ENCODE peak calls at places on chromosome 15, in ten cellular contexts. One of them, this sample, is unnamed. For H3K4me1, the result is how much of the 10 kb centered on the place peaks cover.

GRCh38 chr15:88331291-88331690 is 74.8 kb upstream of the NTRK3 start:
- DNase-seq in Panc1: peak
- DNase-seq in mammary epithelial cell: peak
- DNase-seq in right atrium auricular region: no peak
- DNase-seq in left ventricle myocardium inferior: no peak
- DNase-seq in neural progenitor cell: peak
- DNase-seq in HepG2: peak
- DNase-seq in fibroblast of lung: peak
- DNase-seq in right lobe of liver: no peak
- DNase-seq in psoas muscle: peak
- DNase-seq in this sample: no peak

GRCh38 chr15:31480356-31481058 is 153.9 kb downstream of the KLF13 start:
- DNase-seq in fibroblast of lung: no peak
- DNase-seq in right atrium auricular region: no peak
- DNase-seq in right lobe of liver: no peak
- DNase-seq in psoas muscle: no peak
- DNase-seq in neural progenitor cell: no peak
- DNase-seq in mammary epithelial cell: no peak
- DNase-seq in left ventricle myocardium inferior: no peak
- DNase-seq in HepG2: no peak
- DNase-seq in Panc1: no peak
- DNase-seq in this sample: peak

GRCh38 chr15:66740802-66741201 is 38.8 kb downstream of the SMAD6 start:
- DNase-seq in fibroblast of lung: peak
- DNase-seq in right lobe of liver: peak
- DNase-seq in HepG2: no peak
- DNase-seq in psoas muscle: peak
- DNase-seq in neural progenitor cell: no peak
- DNase-seq in mammary epithelial cell: no peak
- DNase-seq in left ventricle myocardium inferior: peak
- DNase-seq in right atrium auricular region: no peak
- DNase-seq in Panc1: no peak
- DNase-seq in this sample: peak

GRCh38 chr15:38148476-38148875 is 104.2 kb upstream of the SPRED1 start:
- DNase-seq in right lobe of liver: no peak
- DNase-seq in mammary epithelial cell: no peak
- DNase-seq in HepG2: no peak
- DNase-seq in neural progenitor cell: no peak
- DNase-seq in left ventricle myocardium inferior: no peak
- DNase-seq in fibroblast of lung: peak
- DNase-seq in right atrium auricular region: no peak
- DNase-seq in Panc1: no peak
- DNase-seq in psoas muscle: no peak
- DNase-seq in this sample: no peak

GRCh38 chr15:35206060-35206675 is 121.1 kb upstream of the NANOGP8 start:
- DNase-seq in right atrium auricular region: no peak
- DNase-seq in right lobe of liver: no peak
- DNase-seq in HepG2: peak
- DNase-seq in Panc1: peak
- DNase-seq in left ventricle myocardium inferior: no peak
- DNase-seq in mammary epithelial cell: peak
- DNase-seq in fibroblast of lung: peak
- DNase-seq in psoas muscle: no peak
- DNase-seq in neural progenitor cell: peak
- DNase-seq in this sample: no peak

GRCh38 chr15:64558460-64559179 is 98.2 kb downstream of the ZNF609 start:
- DNase-seq in right lobe of liver: no peak
- DNase-seq in psoas muscle: no peak
- DNase-seq in neural progenitor cell: no peak
- DNase-seq in fibroblast of lung: no peak
- DNase-seq in Panc1: no peak
- DNase-seq in left ventricle myocardium inferior: no peak
- DNase-seq in mammary epithelial cell: no peak
- DNase-seq in right atrium auricular region: no peak
- DNase-seq in HepG2: no peak
- DNase-seq in this sample: no peak

GRCh38 chr15:101459579-101460300 is 29.8 kb downstream of the PCSK6 start:
- DNase-seq in fibroblast of lung: no peak
- DNase-seq in psoas muscle: no peak
- DNase-seq in neural progenitor cell: no peak
- DNase-seq in left ventricle myocardium inferior: no peak
- DNase-seq in right lobe of liver: no peak
- DNase-seq in Panc1: no peak
- DNase-seq in right atrium auricular region: no peak
- DNase-seq in HepG2: no peak
- DNase-seq in mammary epithelial cell: no peak
- DNase-seq in this sample: no peak

GRCh38 chr15:35066094-35066493 is 19.0 kb downstream of the NANOGP8 start:
- DNase-seq in mammary epithelial cell: no peak
- DNase-seq in right atrium auricular region: no peak
- DNase-seq in Panc1: no peak
- DNase-seq in left ventricle myocardium inferior: no peak
- DNase-seq in HepG2: no peak
- DNase-seq in psoas muscle: no peak
- DNase-seq in neural progenitor cell: no peak
- DNase-seq in right lobe of liver: no peak
- DNase-seq in fibroblast of lung: no peak
- DNase-seq in this sample: no peak

GRCh38 chr15:62625421-62626033 is 417.0 kb upstream of the TPM1 start:
- DNase-seq in mammary epithelial cell: no peak
- DNase-seq in Panc1: no peak
- DNase-seq in HepG2: no peak
- DNase-seq in left ventricle myocardium inferior: no peak
- DNase-seq in psoas muscle: no peak
- DNase-seq in right atrium auricular region: no peak
- DNase-seq in right lobe of liver: no peak
- DNase-seq in fibroblast of lung: peak
- DNase-seq in neural progenitor cell: no peak
- DNase-seq in this sample: no peak

GRCh38 chr15:100705065-100705464 is 102.7 kb downstream of the ASB7 start:
- DNase-seq in HepG2: no peak
- DNase-seq in mammary epithelial cell: no peak
- DNase-seq in fibroblast of lung: no peak
- DNase-seq in Panc1: no peak
- DNase-seq in neural progenitor cell: no peak
- DNase-seq in right lobe of liver: no peak
- DNase-seq in psoas muscle: no peak
- DNase-seq in right atrium auricular region: peak
- DNase-seq in left ventricle myocardium inferior: no peak
- DNase-seq in this sample: no peak

GRCh38 chr15:28114114-28114455 is 15.0 kb upstream of the OCA2 start:
- DNase-seq in neural progenitor cell: no peak
- DNase-seq in psoas muscle: no peak
- DNase-seq in mammary epithelial cell: no peak
- DNase-seq in left ventricle myocardium inferior: no peak
- DNase-seq in right lobe of liver: peak
- DNase-seq in right atrium auricular region: no peak
- DNase-seq in Panc1: no peak
- DNase-seq in HepG2: no peak
- DNase-seq in fibroblast of lung: no peak
- DNase-seq in this sample: no peak
- H3K4me1 ChIP-seq in neural progenitor cell: under half
- H3K4me1 ChIP-seq in psoas muscle: under half
- H3K4me1 ChIP-seq in mammary epithelial cell: under half
- H3K4me1 ChIP-seq in left ventricle myocardium inferior: under half
- H3K4me1 ChIP-seq in right lobe of liver: under half
- H3K4me1 ChIP-seq in right atrium auricular region: under half
- H3K4me1 ChIP-seq in Panc1: under half
- H3K4me1 ChIP-seq in HepG2: under half
- H3K4me1 ChIP-seq in fibroblast of lung: under half
- H3K4me1 ChIP-seq in this sample: under half

GRCh38 chr15:92920595-92921169 is 20.6 kb downstream of the CHD2 start:
- DNase-seq in HepG2: no peak
- DNase-seq in left ventricle myocardium inferior: no peak
- DNase-seq in psoas muscle: no peak
- DNase-seq in Panc1: no peak
- DNase-seq in right lobe of liver: no peak
- DNase-seq in right atrium auricular region: no peak
- DNase-seq in fibroblast of lung: no peak
- DNase-seq in mammary epithelial cell: peak
- DNase-seq in neural progenitor cell: no peak
- DNase-seq in this sample: no peak
- H3K27ac ChIP-seq in HepG2: no peak
- H3K27ac ChIP-seq in left ventricle myocardium inferior: peak
- H3K27ac ChIP-seq in psoas muscle: peak
- H3K27ac ChIP-seq in Panc1: peak
- H3K27ac ChIP-seq in right lobe of liver: peak
- H3K27ac ChIP-seq in right atrium auricular region: peak
- H3K27ac ChIP-seq in fibroblast of lung: no peak
- H3K27ac ChIP-seq in mammary epithelial cell: peak
- H3K27ac ChIP-seq in neural progenitor cell: peak
- H3K27ac ChIP-seq in this sample: no peak

GRCh38 chr15:74420193-74420905 is 13.4 kb downstream of the SEMA7A start:
- DNase-seq in psoas muscle: no peak
- DNase-seq in HepG2: peak
- DNase-seq in left ventricle myocardium inferior: peak
- DNase-seq in Panc1: no peak
- DNase-seq in neural progenitor cell: no peak
- DNase-seq in fibroblast of lung: no peak
- DNase-seq in mammary epithelial cell: no peak
- DNase-seq in right atrium auricular region: no peak
- DNase-seq in right lobe of liver: no peak
- DNase-seq in this sample: no peak
- H3K4me1 ChIP-seq in psoas muscle: under half
- H3K4me1 ChIP-seq in HepG2: half or more
- H3K4me1 ChIP-seq in left ventricle myocardium inferior: half or more
- H3K4me1 ChIP-seq in Panc1: half or more
- H3K4me1 ChIP-seq in neural progenitor cell: under half
- H3K4me1 ChIP-seq in fibroblast of lung: under half
- H3K4me1 ChIP-seq in mammary epithelial cell: half or more
- H3K4me1 ChIP-seq in right atrium auricular region: half or more
- H3K4me1 ChIP-seq in right lobe of liver: under half
- H3K4me1 ChIP-seq in this sample: under half

DNA sequence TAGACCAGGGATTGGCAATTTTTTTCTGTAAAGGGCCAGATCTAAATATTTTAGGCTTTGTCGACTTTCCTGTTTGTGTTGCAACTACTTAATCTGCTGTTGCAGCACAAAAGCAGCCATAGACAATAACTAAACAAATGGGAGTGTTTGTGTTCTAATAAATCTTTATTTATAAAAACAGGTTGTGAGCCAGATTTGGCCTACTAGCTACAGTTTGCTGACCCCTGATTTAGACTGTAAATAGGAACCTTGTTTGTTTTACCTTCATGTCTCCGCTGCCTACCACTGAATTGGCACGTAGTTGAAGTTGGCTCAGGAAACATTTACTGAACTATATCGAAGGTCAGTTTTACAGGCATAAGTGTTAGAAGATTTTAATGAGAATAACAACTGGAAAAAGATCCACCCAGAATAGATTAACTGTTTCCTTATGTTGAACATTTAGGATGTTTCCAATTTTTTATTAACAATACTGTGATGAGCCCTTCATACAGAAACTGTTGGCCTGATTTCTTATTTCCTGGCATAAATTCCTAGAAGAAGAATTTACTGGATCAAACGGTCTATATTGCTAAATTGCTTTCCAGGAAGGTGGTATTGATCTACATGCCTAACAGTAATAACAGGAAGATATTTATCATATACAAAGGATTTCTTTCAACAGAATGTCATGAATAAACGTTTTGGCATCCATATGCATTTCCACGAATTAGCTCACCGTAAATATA is 156.2 kb upstream of the NR2E3 start:
- DNase-seq in fibroblast of lung: no peak
- DNase-seq in psoas muscle: no peak
- DNase-seq in mammary epithelial cell: no peak
- DNase-seq in left ventricle myocardium inferior: no peak
- DNase-seq in Panc1: no peak
- DNase-seq in neural progenitor cell: no peak
- DNase-seq in right atrium auricular region: no peak
- DNase-seq in right lobe of liver: peak
- DNase-seq in HepG2: peak
- DNase-seq in this sample: no peak
- H3K27ac ChIP-seq in fibroblast of lung: no peak
- H3K27ac ChIP-seq in psoas muscle: no peak
- H3K27ac ChIP-seq in mammary epithelial cell: no peak
- H3K27ac ChIP-seq in left ventricle myocardium inferior: peak
- H3K27ac ChIP-seq in Panc1: no peak
- H3K27ac ChIP-seq in neural progenitor cell: no peak
- H3K27ac ChIP-seq in right atrium auricular region: peak
- H3K27ac ChIP-seq in right lobe of liver: peak
- H3K27ac ChIP-seq in HepG2: peak
- H3K27ac ChIP-seq in this sample: no peak

GRCh38 chr15:74933573-74933972 is 4.3 kb downstream of the COX5A start:
- DNase-seq in psoas muscle: no peak
- DNase-seq in HepG2: no peak
- DNase-seq in fibroblast of lung: no peak
- DNase-seq in mammary epithelial cell: no peak
- DNase-seq in left ventricle myocardium inferior: no peak
- DNase-seq in Panc1: no peak
- DNase-seq in neural progenitor cell: no peak
- DNase-seq in right lobe of liver: no peak
- DNase-seq in right atrium auricular region: no peak
- DNase-seq in this sample: no peak
- H3K4me1 ChIP-seq in psoas muscle: under half
- H3K4me1 ChIP-seq in HepG2: half or more
- H3K4me1 ChIP-seq in fibroblast of lung: under half
- H3K4me1 ChIP-seq in mammary epithelial cell: under half
- H3K4me1 ChIP-seq in left ventricle myocardium inferior: half or more
- H3K4me1 ChIP-seq in Panc1: under half
- H3K4me1 ChIP-seq in neural progenitor cell: under half
- H3K4me1 ChIP-seq in right lobe of liver: under half
- H3K4me1 ChIP-seq in right atrium auricular region: under half
- H3K4me1 ChIP-seq in this sample: under half

GRCh38 chr15:83850015-83850414 is 196.1 kb downstream of the ADAMTSL3 start:
- DNase-seq in HepG2: no peak
- DNase-seq in left ventricle myocardium inferior: no peak
- DNase-seq in neural progenitor cell: peak
- DNase-seq in mammary epithelial cell: no peak
- DNase-seq in psoas muscle: no peak
- DNase-seq in right atrium auricular region: no peak
- DNase-seq in right lobe of liver: no peak
- DNase-seq in Panc1: no peak
- DNase-seq in fibroblast of lung: no peak
- DNase-seq in this sample: no peak
- H3K27ac ChIP-seq in HepG2: no peak
- H3K27ac ChIP-seq in left ventricle myocardium inferior: peak
- H3K27ac ChIP-seq in neural progenitor cell: no peak
- H3K27ac ChIP-seq in mammary epithelial cell: no peak
- H3K27ac ChIP-seq in psoas muscle: no peak
- H3K27ac ChIP-seq in right atrium auricular region: peak
- H3K27ac ChIP-seq in right lobe of liver: no peak
- H3K27ac ChIP-seq in Panc1: no peak
- H3K27ac ChIP-seq in fibroblast of lung: no peak
- H3K27ac ChIP-seq in this sample: no peak

GRCh38 chr15:78065973-78066946 is 11.3 kb downstream of the TBC1D2B start:
- DNase-seq in left ventricle myocardium inferior: no peak
- DNase-seq in HepG2: no peak
- DNase-seq in right lobe of liver: no peak
- DNase-seq in neural progenitor cell: no peak
- DNase-seq in fibroblast of lung: no peak
- DNase-seq in mammary epithelial cell: no peak
- DNase-seq in psoas muscle: no peak
- DNase-seq in Panc1: no peak
- DNase-seq in right atrium auricular region: no peak
- DNase-seq in this sample: no peak
- H3K4me1 ChIP-seq in left ventricle myocardium inferior: half or more
- H3K4me1 ChIP-seq in HepG2: half or more
- H3K4me1 ChIP-seq in right lobe of liver: half or more
- H3K4me1 ChIP-seq in neural progenitor cell: under half
- H3K4me1 ChIP-seq in fibroblast of lung: half or more
- H3K4me1 ChIP-seq in mammary epithelial cell: under half
- H3K4me1 ChIP-seq in psoas muscle: half or more
- H3K4me1 ChIP-seq in Panc1: half or more
- H3K4me1 ChIP-seq in right atrium auricular region: half or more
- H3K4me1 ChIP-seq in this sample: under half

This sample was measured in right cardiac atrium.